ENCODE peak calls at places on chromosomes 2 and 18, in six cellular contexts. L, Y, T, W, C and B are unnamed samples.

GRCh38 chr2:135078417-135078816 is 26.3 kb downstream of the RAB3GAP1 start:
- DNase-seq in L (no peak), Y (no peak), T (no peak), W (no peak), C (no peak), B (no peak)

GRCh38 chr18:48740068-48740440 is 201.2 kb downstream of the CTIF start:
- DNase-seq in L (no peak), Y (no peak), T (no peak), W (no peak), C (no peak), B (no peak)

GRCh38 chr2:48607307-48608014 is 10.2 kb upstream of the GTF2A1L start:
- DNase-seq in L (no peak), Y (peak; percentile 65), T (no peak), W (no peak), C (no peak), B (peak; percentile 78)

GRCh38 chr2:210128961-210129360 is 42.2 kb downstream of the KANSL1L start:
- DNase-seq in L (peak; percentile 65), Y (no peak), T (no peak), W (no peak), C (no peak), B (no peak)

GRCh38 chr2:127700527-127701192 is 637 bp upstream of the SFT2D3 start:
- DNase-seq in L (no peak), Y (peak; percentile 55), T (peak; percentile 38), W (no peak), C (peak; percentile 35), B (peak; percentile 65)

GRCh38 chr2:129178356-129178755 is 801.1 kb upstream of the RAB6C start:
- DNase-seq in L (no peak), Y (peak; percentile 48), T (no peak), W (no peak), C (no peak), B (no peak)

GRCh38 chr2:109368798-109369197 is 239.8 kb downstream of the SH3RF3 start:
- DNase-seq in L (no peak), Y (no peak), T (no peak), W (no peak), C (no peak), B (no peak)

GRCh38 chr2:117935954-117936353 is 77.9 kb downstream of the CCDC93 start:
- DNase-seq in L (no peak), Y (no peak), T (no peak), W (no peak), C (no peak), B (no peak)

GRCh38 chr2:239288951-239289481 is 111.8 kb downstream of the HDAC4 start:
- DNase-seq in L (no peak), Y (no peak), T (no peak), W (no peak), C (no peak), B (no peak)